ENCODE peak calls at places on chromosomes 6 and 20, in nine cellular contexts. Z is sigmoid colon, K is K562, J is transverse colon, A is GM12878, O is stomach, C is suprapubic skin, I is H1, V is HepG2. B is an unnamed sample.

GRCh38 chr20:49320460-49320859 is 42.6 kb upstream of the ZNFX1 start:
- DNase-seq in V (peak; percentile 47), J (no peak), C (no peak), Z (no peak), A (no peak), I (no peak), K (no peak), O (no peak), B (no peak)

GRCh38 chr20:20096421-20096820 is 44.1 kb downstream of the CFAP61 start:
- DNase-seq in J (no peak), C (no peak), O (no peak), Z (no peak), A (no peak), I (no peak), K (no peak), V (no peak), B (no peak)

GRCh38 chr20:4697874-4698221 is 23.9 kb upstream of the PRND start:
- DNase-seq in C (no peak), J (no peak), O (no peak), A (no peak), V (no peak), I (no peak), Z (no peak), K (no peak), B (no peak)

GRCh38 chr6:63677282-63677681 is 41.7 kb downstream of the PHF3 start:
- DNase-seq in Z (no peak), I (no peak), K (no peak), A (no peak), C (no peak), V (peak; percentile 78), O (no peak), J (no peak), B (no peak)

GRCh38 chr6:73176057-73176456 is 49.2 kb downstream of the KHDC1L start:
- DNase-seq in O (no peak), Z (no peak), A (no peak), J (no peak), K (no peak), I (no peak), C (no peak), V (no peak), B (no peak)

GRCh38 chr20:58001381-58001780 is 227.1 kb downstream of the ANKRD60 start:
- DNase-seq in K (no peak), O (no peak), Z (no peak), I (no peak), J (no peak), A (no peak), V (no peak), C (no peak), B (no peak)

GRCh38 chr6:24864345-24864744 is 65.6 kb upstream of the ARMH2 start:
- DNase-seq in J (no peak), V (no peak), I (no peak), Z (no peak), A (no peak), O (no peak), C (no peak), K (no peak), B (no peak)

GRCh38 chr6:46338098-46338497 is 153.2 kb downstream of the RCAN2 start:
- DNase-seq in V (no peak), J (no peak), I (no peak), Z (no peak), O (no peak), K (no peak), A (no peak), C (no peak), B (no peak)

GRCh38 chr20:49656304-49656703 is 57.4 kb downstream of the B4GALT5 start:
- DNase-seq in O (no peak), K (no peak), C (no peak), A (no peak), Z (no peak), I (no peak), J (no peak), V (no peak), B (no peak)

GRCh38 chr6:149211046-149211571 is 106.4 kb upstream of the TAB2 start:
- DNase-seq in V (peak; percentile 35), I (no peak), A (no peak), Z (no peak), K (no peak), C (no peak), O (no peak), J (no peak), B (no peak)

GRCh38 chr6:124393536-124393935 is 568.7 kb upstream of the RNF217 start:
- DNase-seq in O (no peak), Z (no peak), K (no peak), A (no peak), V (no peak), J (no peak), I (no peak), C (no peak), B (no peak)

GRCh38 chr6:170137176-170137891 is 153.5 kb downstream of the DLL1 start:
- DNase-seq in I (no peak), O (peak; percentile 25), K (no peak), V (no peak), A (no peak), C (peak; percentile 82), J (peak; percentile 23), Z (peak; percentile 72), B (peak; percentile 26)

DNA sequence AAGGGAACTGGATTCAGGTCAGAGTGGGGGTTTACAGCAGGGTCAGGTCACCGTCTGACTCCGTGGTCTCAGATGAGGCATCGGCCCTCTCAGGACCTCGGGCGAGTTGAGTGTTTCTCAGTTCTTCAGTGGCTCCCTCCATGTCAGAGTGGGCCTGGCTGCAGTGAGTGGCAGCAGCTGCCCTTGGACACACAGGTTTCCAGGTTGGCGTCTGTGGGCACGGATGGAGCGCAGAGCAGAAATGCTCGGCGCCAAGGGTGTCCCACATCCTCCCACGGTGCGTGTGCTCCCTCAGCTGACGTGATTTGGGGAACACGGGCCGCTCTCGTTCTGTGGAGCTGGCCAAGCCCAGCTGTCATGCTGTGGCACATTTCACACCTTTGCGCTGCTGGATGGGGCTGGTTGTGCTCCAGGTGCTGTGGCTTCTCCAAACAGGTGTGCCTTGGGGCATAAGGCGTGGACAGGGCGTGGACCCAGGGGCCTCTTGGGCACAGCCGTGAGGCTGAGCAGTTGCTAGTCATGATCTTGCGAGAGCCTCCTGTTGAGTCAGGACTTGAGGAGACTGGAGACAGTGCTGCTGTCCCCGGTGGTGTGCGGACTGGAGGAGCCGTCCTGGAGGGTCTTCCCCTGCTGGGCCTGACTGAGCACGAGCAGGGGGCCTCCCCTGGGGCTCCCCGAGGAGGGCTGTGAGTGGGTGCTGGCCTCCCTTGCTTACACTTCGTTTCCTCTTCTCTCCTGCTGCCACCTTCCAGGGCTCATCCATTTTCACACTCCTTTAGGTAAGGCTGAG is 9.5 kb upstream of the DNAJC5 start:
- DNase-seq in K (no peak), J (peak; percentile 34), A (no peak), I (no peak), V (no peak), O (peak; percentile 37), C (no peak), Z (no peak), B (peak; percentile 50)
- H3K36me3 ChIP-seq in K (peaks cover 84% of the 10 kb centered on the region), J (no peaks in the 10 kb centered on the region), A (peaks cover 15% of the 10 kb centered on the region), I (peaks cover 22% of the 10 kb centered on the region), V (peaks cover 84% of the 10 kb centered on the region), O (peaks cover 97% of the 10 kb centered on the region), C (peaks cover 87% of the 10 kb centered on the region), Z (peaks cover 22% of the 10 kb centered on the region), B (peaks cover 77% of the 10 kb centered on the region)

GRCh38 chr6:10558575-10558974 is 37.4 kb downstream of the GCNT2 start:
- DNase-seq in C (peak; percentile 74), K (no peak), J (peak; percentile 63), O (peak; percentile 74), A (no peak), I (no peak), V (no peak), Z (peak; percentile 71), B (no peak)
- TF ChIP-seq EP300 in C (no peak), K (no peak), J (no peak), O (no peak), A (no peak), I (no peak), V (no peak), Z (no peak), B (no peak)

GRCh38 chr6:113361014-113361645 is 496.0 kb upstream of the MARCKS start:
- DNase-seq in A (no peak), J (no peak), I (no peak), V (peak; percentile 82), O (no peak), Z (no peak), C (no peak), K (no peak), B (no peak)

GRCh38 chr6:113362542-113363430 is 494.4 kb upstream of the MARCKS start:
- DNase-seq in C (no peak), J (no peak), A (no peak), O (no peak), I (no peak), Z (no peak), V (no peak), K (no peak), B (no peak)

GRCh38 chr6:113358063-113358583 is 499.0 kb upstream of the MARCKS start:
- DNase-seq in C (no peak), Z (no peak), V (peak; percentile 15), J (no peak), O (no peak), A (no peak), K (no peak), I (no peak), B (no peak)

GRCh38 chr6:113356139-113356538 is 501.0 kb upstream of the MARCKS start:
- DNase-seq in I (no peak), O (no peak), V (peak; percentile 94), K (no peak), Z (no peak), C (no peak), A (no peak), J (no peak), B (no peak)

DNA sequence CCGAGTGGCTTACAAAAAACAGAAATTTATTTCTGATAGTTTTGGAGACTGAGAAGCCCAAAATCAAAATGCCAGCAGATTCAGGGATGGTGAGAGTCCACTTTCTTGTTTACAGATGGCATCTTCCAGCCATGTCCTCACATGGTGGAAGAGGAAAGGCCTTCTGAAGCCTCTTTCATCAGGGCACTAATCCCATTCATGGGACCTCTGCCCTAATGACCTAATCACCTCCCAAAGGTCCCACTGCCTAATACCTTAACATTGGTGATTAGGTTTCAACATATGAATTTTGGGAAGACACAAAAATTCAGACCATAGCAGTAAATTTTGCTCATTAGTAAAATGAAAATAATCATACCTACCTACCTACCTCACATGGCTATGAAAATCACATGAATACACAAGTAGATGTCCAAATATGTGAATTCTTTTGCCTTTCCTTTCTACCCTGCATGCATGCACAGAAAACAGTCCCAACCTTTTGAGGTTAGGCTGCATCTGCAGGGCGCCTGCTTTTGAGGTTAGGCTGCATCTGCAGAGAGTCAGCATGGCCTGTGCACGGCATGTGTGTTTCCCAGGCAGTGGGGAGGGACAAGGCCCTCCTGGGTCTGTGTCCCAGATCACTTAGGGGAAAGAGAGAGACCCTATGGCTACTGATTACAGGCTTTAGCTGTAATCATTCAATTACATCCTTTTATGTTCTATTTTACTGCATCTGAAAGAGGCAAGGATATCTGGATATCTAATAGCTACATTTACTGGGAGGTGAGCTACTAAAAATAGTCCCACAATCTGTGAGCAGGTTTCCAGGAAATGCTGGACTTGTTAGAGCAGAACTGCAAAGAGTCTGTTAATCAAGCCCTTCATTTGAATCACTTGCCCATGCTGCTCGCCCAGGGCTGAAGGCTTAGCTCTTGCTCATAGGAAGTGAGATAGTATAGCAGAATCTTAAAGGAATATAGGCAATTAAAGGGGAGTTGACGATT is 497.7 kb upstream of the MARCKS start:
- DNase-seq in K (no peak), C (no peak), O (peak; percentile 42), A (no peak), V (no peak), Z (no peak), J (no peak), I (no peak), B (no peak)
- TF ChIP-seq POLR2AphosphoS5 in K (no peak), C (no peak), O (no peak), A (no peak), V (no peak), Z (no peak), J (no peak), I (no peak), B (no peak)

GRCh38 chr6:39021779-39022178 is 26.8 kb upstream of the GLP1R start:
- DNase-seq in J (no peak), A (no peak), O (no peak), Z (no peak), I (no peak), K (no peak), C (no peak), V (no peak), B (no peak)
- H3K36me3 ChIP-seq in J (no peaks in the 10 kb centered on the region), A (no peaks in the 10 kb centered on the region), O (no peaks in the 10 kb centered on the region), Z (no peaks in the 10 kb centered on the region), I (no peaks in the 10 kb centered on the region), K (no peaks in the 10 kb centered on the region), C (no peaks in the 10 kb centered on the region), V (no peaks in the 10 kb centered on the region), B (no peaks in the 10 kb centered on the region)

B was measured in upper lobe of left lung.